ENCODE peak calls at places on chromosome 10, in six cellular contexts. X, H, P, K, U and O are unnamed samples.

GRCh38 chr10:88542522-88542921 is 40.6 kb downstream of the RNLS start:
- DNase-seq in X (no peak), H (no peak), P (peak), K (no peak), U (no peak), O (no peak)

GRCh38 chr10:10831085-10831484 is 186.6 kb upstream of the CELF2 start:
- DNase-seq in X (peak), H (no peak), P (peak), K (no peak), U (peak), O (no peak)

GRCh38 chr10:110209926-110210662 is 2.7 kb downstream of the MXI1 start:
- DNase-seq in X (no peak), H (no peak), P (peak), K (no peak), U (no peak), O (no peak)

GRCh38 chr10:60733189-60733815 is 45.0 kb upstream of the CDK1 start:
- DNase-seq in X (no peak), H (no peak), P (no peak), K (peak), U (no peak), O (no peak)

GRCh38 chr10:99507265-99507664 is 25.5 kb upstream of the NKX2-3 start:
- DNase-seq in X (no peak), H (no peak), P (no peak), K (no peak), U (no peak), O (no peak)

GRCh38 chr10:13162013-13162364 is 631 bp downstream of the MCM10 start:
- DNase-seq in X (no peak), H (no peak), P (no peak), K (no peak), U (no peak), O (no peak)

GRCh38 chr10:124966008-124966407 is 24.1 kb downstream of the ZRANB1 start:
- DNase-seq in X (peak), H (no peak), P (no peak), K (no peak), U (no peak), O (no peak)

GRCh38 chr10:6579193-6579903 is 728 bp downstream of the PRKCQ start:
- DNase-seq in X (no peak), H (no peak), P (no peak), K (no peak), U (no peak), O (no peak)

GRCh38 chr10:78155722-78156121 is 122.1 kb downstream of the RPS24 start:
- DNase-seq in X (no peak), H (no peak), P (no peak), K (no peak), U (no peak), O (no peak)

GRCh38 chr10:103614511-103615158 is 121.1 kb downstream of the NEURL1 start:
- DNase-seq in X (no peak), H (no peak), P (no peak), K (no peak), U (no peak), O (no peak)

GRCh38 chr10:15802375-15802949 is 57.8 kb downstream of the MINDY3 start:
- DNase-seq in X (no peak), H (no peak), P (no peak), K (no peak), U (no peak), O (no peak)

GRCh38 chr10:121804460-121804859 is 123.4 kb downstream of the ATE1 start:
- DNase-seq in X (peak), H (no peak), P (peak), K (no peak), U (peak), O (no peak)

GRCh38 chr10:95289921-95290421 is 832 bp downstream of the PDLIM1 start:
- DNase-seq in X (no peak), H (no peak), P (no peak), K (no peak), U (no peak), O (no peak)

GRCh38 chr10:90447836-90448235 is 410.0 kb downstream of the HTR7 start:
- DNase-seq in X (no peak), H (no peak), P (peak), K (peak), U (no peak), O (no peak)

GRCh38 chr10:72261323-72262018 is 12.3 kb upstream of the DDIT4 start:
- DNase-seq in X (no peak), H (no peak), P (peak), K (no peak), U (no peak), O (no peak)

GRCh38 chr10:65614956-65615565 is 1310.8 kb upstream of the LRRTM3 start:
- DNase-seq in X (no peak), H (no peak), P (no peak), K (no peak), U (no peak), O (no peak)

GRCh38 chr10:3096149-3096548 is 28.8 kb downstream of the PFKP start:
- DNase-seq in X (no peak), H (no peak), P (peak), K (no peak), U (no peak), O (no peak)

GRCh38 chr10:3199488-3199887 is 26.9 kb upstream of the PITRM1 start:
- DNase-seq in X (no peak), H (no peak), P (no peak), K (no peak), U (no peak), O (no peak)

GRCh38 chr10:102645388-102645740 is 1.1 kb downstream of the TRIM8 start:
- DNase-seq in X (no peak), H (no peak), P (no peak), K (peak), U (no peak), O (no peak)

GRCh38 chr10:59894114-59894513 is 12.2 kb downstream of the CCDC6 start:
- DNase-seq in X (peak), H (no peak), P (peak), K (no peak), U (peak), O (no peak)

GRCh38 chr10:53223846-53224245 is 451.3 kb upstream of the MBL2 start:
- DNase-seq in X (no peak), H (no peak), P (no peak), K (peak), U (no peak), O (no peak)

GRCh38 chr10:73480158-73480557 is 15.7 kb downstream of the PPP3CB start:
- DNase-seq in X (no peak), H (no peak), P (peak), K (no peak), U (no peak), O (no peak)

GRCh38 chr10:94282369-94282768 is 80.4 kb downstream of the NOC3L start:
- DNase-seq in X (no peak), H (no peak), P (no peak), K (no peak), U (no peak), O (no peak)

GRCh38 chr10:52451817-52452216 is 137.7 kb downstream of the DKK1 start:
- DNase-seq in X (no peak), H (no peak), P (peak), K (no peak), U (peak), O (no peak)

GRCh38 chr10:95663496-95663895 is 7.0 kb upstream of the ALDH18A1 start:
- DNase-seq in X (no peak), H (no peak), P (no peak), K (no peak), U (no peak), O (no peak)

GRCh38 chr10:78390051-78390450 is 356.4 kb downstream of the RPS24 start:
- DNase-seq in X (no peak), H (no peak), P (no peak), K (no peak), U (no peak), O (no peak)